ENCODE peak calls at places on chromosomes 12 and 14, in six cellular contexts. F is activated T-helper 1 cell treated with anti-CD3 and anti-CD28 coated beads, Interleukin-2, amount 50 U/mL, for 16 hours; J is colonic mucosa; C is activated CD8-positive, alpha-beta memory T cell treated with anti-CD3 and anti-CD28 coated beads for 4 hours; R is fibroblast of villous mesenchyme; Y is hypothalamus. H is an unnamed sample.

GRCh38 chr12:28378749-28379148 is 188.5 kb downstream of the CCDC91 start:
- DNase-seq in F (no peak), J (no peak), C (no peak), R (peak; percentile 7), Y (no peak), H (no peak)

GRCh38 chr12:29743072-29743471 is 40.7 kb downstream of the TMTC1 start:
- DNase-seq in F (no peak), J (no peak), C (no peak), R (no peak), Y (no peak), H (no peak)

GRCh38 chr14:50425816-50426215 is 29.1 kb upstream of the CDKL1 start:
- DNase-seq in F (no peak), J (no peak), C (no peak), R (peak; percentile 88), Y (no peak), H (no peak)

GRCh38 chr12:44497044-44497443 is 379.1 kb downstream of the NELL2 start:
- DNase-seq in F (no peak), J (no peak), C (no peak), R (no peak), Y (no peak), H (no peak)

GRCh38 chr14:90330203-90331196 is 1.2 kb downstream of the NRDE2 start:
- DNase-seq in F (no peak), J (no peak), C (no peak), R (no peak), Y (no peak), H (no peak)

GRCh38 chr14:61813101-61813596 is 50.9 kb downstream of the SNAPC1 start:
- DNase-seq in F (no peak), J (no peak), C (no peak), R (no peak), Y (no peak), H (no peak)

GRCh38 chr14:104657563-104658324 is 31.7 kb upstream of the INF2 start:
- DNase-seq in F (no peak), J (no peak), C (no peak), R (no peak), Y (no peak), H (no peak)

GRCh38 chr14:89681086-89682018 is 264.3 kb upstream of the FOXN3 start:
- DNase-seq in F (peak; percentile 31), J (no peak), C (peak; percentile 33), R (no peak), Y (no peak), H (no peak)

GRCh38 chr12:96208801-96209534 is 14.8 kb downstream of the ELK3 start:
- DNase-seq in F (no peak), J (no peak), C (no peak), R (no peak), Y (no peak), H (no peak)

GRCh38 chr12:52020539-52021336 is 14.0 kb downstream of the TAMALIN start:
- DNase-seq in F (peak; percentile 44), J (no peak), C (no peak), R (peak; percentile 58), Y (no peak), H (no peak)

GRCh38 chr12:7373226-7373625 is 69.4 kb downstream of the ACSM4 start:
- DNase-seq in F (no peak), J (no peak), C (no peak), R (no peak), Y (no peak), H (no peak)

GRCh38 chr14:71466251-71466650 is 466.0 kb upstream of the RGS6 start:
- DNase-seq in F (no peak), J (no peak), C (no peak), R (no peak), Y (no peak), H (no peak)

GRCh38 chr12:118061011-118061875 is at the start of gene WSB2:
- DNase-seq in F (peak; percentile 43), J (peak; percentile 85), C (peak; percentile 54), R (peak; percentile 66), Y (peak; percentile 64), H (peak; percentile 85)

GRCh38 chr12:113940357-113940756 is 25.8 kb downstream of the RBM19 start:
- DNase-seq in F (no peak), J (no peak), C (no peak), R (no peak), Y (no peak), H (no peak)

GRCh38 chr12:103737881-103738280 is 103.2 kb downstream of the NT5DC3 start:
- DNase-seq in F (no peak), J (no peak), C (no peak), R (no peak), Y (no peak), H (no peak)